ENCODE peak calls at places on chromosome 19, in eight cellular contexts. W is fibroblast of lung, C is breast epithelium, P is ovary, K is astrocyte, Z is Karpas-422, F is mucosa of descending colon, Q is left ventricle myocardium inferior. V is an unnamed sample.
A peak's percentile ranks its signal among the peaks of the same experiment; 100 is the strongest.

GRCh38 chr19:46574533-46574932 is 26.6 kb upstream of the CALM3 start:
- DNase-seq in W (peak; percentile 13), P (no peak), F (no peak), Z (no peak), Q (no peak), C (no peak), K (peak; percentile 4), V (no peak)

GRCh38 chr19:38891791-38892190 is 7.6 kb downstream of the SIRT2 start:
- DNase-seq in Z (no peak), Q (no peak), F (no peak), C (no peak), K (no peak), W (no peak), P (no peak), V (no peak)

GRCh38 chr19:4327252-4327876 is 11.3 kb downstream of the STAP2 start:
- DNase-seq in W (peak; percentile 39), P (peak; percentile 95), Q (peak; percentile 75), F (peak; percentile 92), Z (peak; percentile 57), C (peak; percentile 71), K (no peak), V (peak; percentile 43)

GRCh38 chr19:46678110-46678732 is 17.2 kb upstream of the DACT3 start:
- DNase-seq in P (no peak), Q (no peak), F (no peak), W (no peak), Z (peak; percentile 94), C (no peak), K (no peak), V (peak; percentile 46)

GRCh38 chr19:748274-748598 is 2.7 kb upstream of the MISP start:
- DNase-seq in C (no peak), F (peak; percentile 91), Z (no peak), W (no peak), Q (no peak), K (no peak), P (no peak), V (no peak)

GRCh38 chr19:45164577-45165335 is 4.0 kb upstream of the NKPD1 start:
- DNase-seq in P (peak; percentile 60), C (peak; percentile 80), Z (peak; percentile 50), W (peak; percentile 68), K (peak; percentile 55), F (peak; percentile 69), Q (peak; percentile 45), V (peak; percentile 42)

GRCh38 chr19:39512964-39513363 is 2.0 kb upstream of the SELENOV start:
- DNase-seq in W (no peak), P (no peak), Z (no peak), C (no peak), Q (no peak), K (no peak), F (no peak), V (no peak)

GRCh38 chr19:7294571-7295212 is 478 bp upstream of the INSR start:
- DNase-seq in W (peak; percentile 34), P (peak; percentile 76), Q (peak; percentile 82), K (peak; percentile 12), Z (no peak), C (peak; percentile 60), F (peak; percentile 75), V (no peak)

GRCh38 chr19:11693505-11694499 is 44.9 kb downstream of the ZNF823 start:
- DNase-seq in K (peak; percentile 25), Z (no peak), C (no peak), F (peak; percentile 17), W (peak; percentile 45), P (no peak), Q (no peak), V (no peak)

GRCh38 chr19:5031231-5032100 is 62.6 kb downstream of the KDM4B start:
- DNase-seq in Z (peak; percentile 95), Q (peak; percentile 84), P (peak; percentile 90), F (peak; percentile 88), C (peak; percentile 89), W (peak; percentile 56), K (no peak), V (peak; percentile 83)

GRCh38 chr19:16825312-16826168 is 3.7 kb upstream of the SIN3B start:
- DNase-seq in F (peak; percentile 54), Z (no peak), W (peak; percentile 79), Q (peak; percentile 58), K (peak; percentile 74), C (peak; percentile 55), P (peak; percentile 80), V (no peak)

GRCh38 chr19:27846944-27847343 is 1366.0 kb downstream of the UQCRFS1 start:
- DNase-seq in P (no peak), W (no peak), F (no peak), C (no peak), K (no peak), Z (no peak), Q (no peak), V (no peak)
- H3K9me3 ChIP-seq in P (peaks cover 13% of the 10 kb centered on the region), W (no peaks in the 10 kb centered on the region), F (peaks cover 62% of the 10 kb centered on the region), C (peaks cover 14% of the 10 kb centered on the region), K (peaks cover 17% of the 10 kb centered on the region), Z (peaks cover 7% of the 10 kb centered on the region), Q (peaks cover 14% of the 10 kb centered on the region), V (peaks cover 1% of the 10 kb centered on the region)

DNA sequence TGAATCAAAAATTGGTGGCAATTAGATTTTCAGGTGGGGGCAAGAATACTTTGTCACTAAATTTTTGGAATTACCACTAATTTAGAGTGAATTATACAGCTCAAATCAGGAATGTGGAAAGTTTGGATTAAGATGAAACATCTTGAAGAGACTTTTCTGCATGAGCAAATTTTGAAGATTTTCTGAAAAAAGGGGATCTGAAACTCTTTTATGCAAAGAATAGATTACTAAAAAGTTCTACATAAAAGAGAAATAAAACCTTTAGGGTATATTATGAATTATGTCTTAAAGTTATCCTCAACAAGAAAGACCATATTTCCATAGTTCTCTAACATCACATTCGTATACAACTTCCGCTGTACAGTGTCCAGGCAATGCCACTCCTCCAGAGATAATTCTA is 36.7 kb downstream of the ZNF93 start:
- DNase-seq in Z (peak; percentile 52), C (no peak), K (no peak), W (no peak), Q (no peak), F (no peak), P (no peak), V (no peak)
- H3K9me3 ChIP-seq in Z (peaks cover 49% of the 10 kb centered on the region), C (peaks cover 33% of the 10 kb centered on the region), K (peaks cover 37% of the 10 kb centered on the region), W (no peaks in the 10 kb centered on the region), Q (peaks cover 78% of the 10 kb centered on the region), F (peaks cover 76% of the 10 kb centered on the region), P (peaks cover 4% of the 10 kb centered on the region), V (peaks cover 42% of the 10 kb centered on the region)

GRCh38 chr19:53659292-53659691 is 27.5 kb downstream of the DPRX start:
- DNase-seq in Q (no peak), Z (peak; percentile 66), F (no peak), W (no peak), K (no peak), C (no peak), P (no peak), V (no peak)
- H3K9me3 ChIP-seq in Q (peaks cover 16% of the 10 kb centered on the region), Z (peaks cover 10% of the 10 kb centered on the region), F (peaks cover 28% of the 10 kb centered on the region), W (no peaks in the 10 kb centered on the region), K (peaks cover 5% of the 10 kb centered on the region), C (no peaks in the 10 kb centered on the region), P (no peaks in the 10 kb centered on the region), V (no peaks in the 10 kb centered on the region)

GRCh38 chr19:43592800-43593350 is 3.1 kb downstream of the IRGQ start:
- DNase-seq in C (no peak), Z (no peak), F (no peak), P (peak; percentile 41), W (no peak), K (no peak), Q (no peak), V (no peak)

GRCh38 chr19:43586346-43586745 is 9.6 kb downstream of the IRGQ start:
- DNase-seq in F (no peak), K (no peak), W (no peak), C (no peak), P (no peak), Z (no peak), Q (no peak), V (no peak)

GRCh38 chr19:43591904-43592772 is 3.8 kb downstream of the IRGQ start:
- DNase-seq in Q (no peak), F (no peak), P (peak; percentile 41), K (no peak), Z (no peak), W (no peak), C (no peak), V (no peak)

GRCh38 chr19:43589680-43590079 is 6.3 kb downstream of the IRGQ start:
- DNase-seq in W (no peak), K (no peak), C (no peak), F (no peak), Q (no peak), P (no peak), Z (no peak), V (no peak)

GRCh38 chr19:43589277-43589676 is 6.7 kb downstream of the IRGQ start:
- DNase-seq in Z (no peak), F (no peak), C (no peak), P (no peak), Q (no peak), K (no peak), W (no peak), V (no peak)
- H3K9me3 ChIP-seq in Z (no peaks in the 10 kb centered on the region), F (no peaks in the 10 kb centered on the region), C (no peaks in the 10 kb centered on the region), P (no peaks in the 10 kb centered on the region), Q (no peaks in the 10 kb centered on the region), K (no peaks in the 10 kb centered on the region), W (no peaks in the 10 kb centered on the region), V (no peaks in the 10 kb centered on the region)

GRCh38 chr19:9528757-9529336 is 9.6 kb downstream of the ZNF426 start:
- DNase-seq in F (no peak), W (peak; percentile 14), Z (no peak), P (no peak), Q (no peak), C (no peak), K (peak; percentile 11), V (no peak)

DNA sequence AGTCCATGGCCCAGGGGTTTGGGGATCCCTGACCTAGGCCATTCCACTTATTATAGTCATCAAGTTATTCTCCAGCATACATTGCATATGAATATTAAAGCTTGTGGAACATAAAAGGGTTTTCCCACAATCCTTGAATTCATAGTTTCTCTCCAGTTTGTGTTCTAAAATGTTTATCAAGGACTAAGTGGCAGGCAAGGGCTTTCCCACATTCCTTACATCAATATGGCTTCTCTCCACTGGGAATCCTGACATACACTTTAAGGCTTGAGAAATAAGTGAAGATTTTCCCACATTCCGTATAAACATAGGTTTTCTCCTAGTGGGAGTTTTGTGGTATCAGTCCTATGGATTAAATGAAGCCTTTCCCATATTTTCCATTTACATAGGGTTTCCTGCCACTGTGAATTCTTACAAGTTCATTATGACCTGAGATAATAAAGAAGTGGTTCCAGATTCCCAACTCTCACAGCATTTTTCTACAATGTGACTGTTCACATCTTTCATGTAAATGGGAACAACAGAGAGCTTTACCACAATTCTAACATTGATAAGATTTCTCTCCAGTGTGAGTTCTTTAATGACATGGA is 14.5 kb downstream of the ZNF426 start:
- DNase-seq in C (no peak), Q (no peak), K (no peak), P (no peak), W (peak; percentile 10), Z (no peak), F (no peak), V (no peak)
- H3K9me3 ChIP-seq in C (peaks cover 99% of the 10 kb centered on the region), Q (peaks cover 100% of the 10 kb centered on the region), K (peaks cover 59% of the 10 kb centered on the region), P (peaks cover 62% of the 10 kb centered on the region), W (peaks cover 16% of the 10 kb centered on the region), Z (peaks cover 51% of the 10 kb centered on the region), F (peaks cover 98% of the 10 kb centered on the region), V (peaks cover 45% of the 10 kb centered on the region)

GRCh38 chr19:37389234-37389633 is 18.3 kb downstream of the ZNF527 start:
- DNase-seq in K (no peak), Z (no peak), P (no peak), W (no peak), Q (no peak), C (no peak), F (no peak), V (no peak)
- H3K9me3 ChIP-seq in K (peaks cover 41% of the 10 kb centered on the region), Z (peaks cover 56% of the 10 kb centered on the region), P (peaks cover 54% of the 10 kb centered on the region), W (peaks cover 3% of the 10 kb centered on the region), Q (peaks cover 100% of the 10 kb centered on the region), C (peaks cover 91% of the 10 kb centered on the region), F (peaks cover 99% of the 10 kb centered on the region), V (peaks cover 64% of the 10 kb centered on the region)